ENCODE peak calls at places on chromosomes 4 and X, in five cellular contexts. U is NB4, B is astrocyte of the spinal cord, Q is testis, F is tibial nerve. N is an unnamed sample.

GRCh38 chr4:181896609-181897008 is 346.6 kb upstream of the TENM3 start:
- DNase-seq in Q (no peak), B (no peak), U (no peak), F (no peak), N (no peak)

GRCh38 chr4:86685401-86685800 is 91.3 kb downstream of the PTPN13 start:
- DNase-seq in Q (no peak), B (no peak), F (no peak), U (no peak), N (peak)

GRCh38 chr4:175427751-175428150 is 384.3 kb downstream of the GPM6A start:
- DNase-seq in F (no peak), Q (peak), U (no peak), B (no peak), N (no peak)

GRCh38 chr4:163587867-163588266 is 93.4 kb downstream of the TMA16 start:
- DNase-seq in U (peak), Q (no peak), F (no peak), B (peak), N (peak)

GRCh38 chr4:150072906-150073714 is 5.1 kb upstream of the DCLK2 start:
- DNase-seq in F (no peak), B (peak), Q (no peak), U (no peak), N (peak)

GRCh38 chr4:80462537-80463207 is 127.1 kb downstream of the CFAP299 start:
- DNase-seq in U (peak), F (no peak), B (no peak), Q (no peak), N (no peak)

GRCh38 chrX:22577181-22577580 is 304.5 kb downstream of the CBLL2 start:
- DNase-seq in B (peak), U (no peak), F (no peak), Q (no peak), N (peak)

GRCh38 chr4:1777822-1778641 is 15.1 kb upstream of the FGFR3 start:
- DNase-seq in U (peak), Q (no peak), F (no peak), B (peak), N (peak)

GRCh38 chr4:140426610-140427103 is 791 bp downstream of the CLGN start:
- DNase-seq in F (no peak), B (peak), Q (peak), U (peak), N (no peak)

GRCh38 chr4:37685211-37685725 is 908 bp downstream of the RELL1 start:
- DNase-seq in U (peak), Q (peak), B (peak), F (no peak), N (peak)

GRCh38 chr4:121951570-121952110 is at the start of gene TRPC3:
- DNase-seq in B (peak), F (no peak), U (peak), Q (peak), N (peak)

GRCh38 chrX:130719399-130719798 is 183.6 kb downstream of the ENOX2 start:
- DNase-seq in U (no peak), F (no peak), B (no peak), Q (no peak), N (no peak)

GRCh38 chr4:87185471-87185870 is 34.9 kb downstream of the KLHL8 start:
- DNase-seq in F (no peak), B (no peak), U (no peak), Q (no peak), N (no peak)

GRCh38 chrX:153494541-153495361 is at the start of gene BGN:
- DNase-seq in Q (peak), B (peak), U (no peak), F (no peak), N (no peak)

GRCh38 chr4:64799751-64800150 is 390.5 kb upstream of the TECRL start:
- DNase-seq in Q (no peak), B (no peak), F (no peak), U (no peak), N (no peak)

GRCh38 chr4:103099691-103100392 is at the start of gene BDH2:
- DNase-seq in Q (peak), B (peak), U (peak), F (no peak), N (peak)

GRCh38 chr4:176380352-176381157 is 60.8 kb downstream of the SPCS3 start:
- DNase-seq in F (no peak), Q (no peak), U (no peak), B (no peak), N (no peak)

GRCh38 chr4:146029939-146030710 is 91.5 kb upstream of the ZNF827 start:
- DNase-seq in B (no peak), F (no peak), U (no peak), Q (no peak), N (no peak)

GRCh38 chrX:118508690-118509089 is 13.1 kb downstream of the DOCK11 start:
- DNase-seq in Q (no peak), U (no peak), B (no peak), F (no peak), N (no peak)

GRCh38 chr4:70969076-70969475 is 24.4 kb upstream of the DCK start:
- DNase-seq in U (no peak), Q (no peak), F (no peak), B (peak), N (peak)

GRCh38 chrX:9825129-9825865 is 39.1 kb downstream of the SHROOM2 start:
- DNase-seq in U (no peak), F (no peak), Q (no peak), B (no peak), N (no peak)

GRCh38 chr4:152992027-152992426 is 55.9 kb downstream of the FHDC1 start:
- DNase-seq in F (no peak), U (no peak), B (no peak), Q (no peak), N (peak)

GRCh38 chr4:153040677-153041076 is 104.6 kb downstream of the FHDC1 start:
- DNase-seq in U (no peak), Q (no peak), B (no peak), F (no peak), N (no peak)

GRCh38 chrX:40526412-40526811 is 54.4 kb upstream of the ATP6AP2 start:
- DNase-seq in B (no peak), U (no peak), Q (no peak), F (no peak), N (no peak)

GRCh38 chrX:40527543-40527942 is 53.2 kb upstream of the ATP6AP2 start:
- DNase-seq in Q (no peak), U (no peak), F (no peak), B (no peak), N (no peak)

GRCh38 chrX:40531056-40531826 is 49.5 kb upstream of the ATP6AP2 start:
- DNase-seq in U (no peak), B (no peak), Q (no peak), F (no peak), N (peak)

DNA sequence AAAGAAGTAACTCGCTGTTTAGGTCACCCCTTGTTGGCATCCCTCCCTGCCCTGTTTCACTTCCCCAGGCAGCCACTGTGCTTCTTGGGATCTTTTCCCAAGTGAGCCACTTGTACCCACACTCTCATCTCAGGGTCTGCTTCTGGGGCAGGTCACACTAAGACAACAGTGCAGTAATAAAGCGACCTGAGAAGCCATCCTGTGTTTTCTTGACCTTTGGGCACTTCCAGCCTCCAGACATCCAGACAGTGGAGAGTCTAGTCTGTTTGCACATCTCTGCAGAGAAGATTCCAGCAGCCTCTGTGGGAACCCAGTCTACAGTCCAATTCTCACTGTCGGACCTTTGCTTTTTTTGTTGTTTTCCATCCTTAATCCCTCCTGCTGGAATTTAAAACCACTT is 50.3 kb upstream of the ATP6AP2 start:
- DNase-seq in Q (no peak), U (no peak), B (no peak), F (no peak), N (no peak)
- H3K4me3 ChIP-seq in Q (no peak), U (no peak), B (no peak), F (no peak), N (no peak)

DNA sequence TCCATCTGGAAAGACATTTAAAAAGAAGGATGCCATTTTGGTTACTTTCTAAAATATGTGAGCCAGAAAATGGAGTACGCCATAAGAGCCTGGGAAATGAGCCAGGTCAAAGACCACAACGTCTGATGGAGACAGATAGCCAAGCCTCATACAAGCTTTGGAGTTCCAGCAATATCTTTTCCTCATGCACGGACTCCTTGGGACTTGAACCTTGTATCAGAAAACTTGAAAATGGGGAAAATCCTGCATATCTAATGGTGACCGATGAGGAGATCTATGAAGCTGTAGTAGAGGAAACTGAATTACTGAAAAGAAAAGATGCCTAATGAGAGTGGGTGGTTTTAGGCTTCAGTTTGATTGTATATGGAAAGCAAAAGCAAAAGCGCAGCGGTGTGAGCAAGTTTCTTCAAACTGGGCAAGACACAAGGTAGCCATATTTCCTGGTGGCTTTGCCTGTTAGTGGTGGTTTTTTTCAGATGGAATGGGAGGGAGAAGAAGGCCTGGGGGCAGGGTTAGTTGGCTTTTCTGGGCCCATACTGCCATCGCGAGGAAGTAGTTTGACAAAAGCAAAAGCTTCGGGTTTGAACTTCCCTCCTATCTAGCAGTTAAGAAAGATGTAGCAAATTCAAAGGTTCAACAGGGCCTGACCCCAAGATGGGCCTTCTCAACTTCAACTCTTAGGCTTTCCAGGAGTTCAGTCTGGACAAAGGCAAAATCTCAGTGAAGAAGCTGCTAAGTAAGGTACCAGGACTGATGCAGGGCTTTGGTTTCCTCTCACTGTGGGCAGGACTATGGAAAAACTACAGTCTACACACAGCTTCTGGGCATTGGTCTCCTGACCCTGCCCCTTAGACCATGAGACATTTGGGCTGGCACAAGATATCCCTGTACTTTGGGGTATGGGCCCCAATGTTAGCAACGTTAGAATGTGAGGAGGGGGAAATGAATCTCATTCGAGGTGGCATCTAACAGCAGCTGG is 210.0 kb upstream of the STK26 start:
- DNase-seq in F (no peak), B (peak), Q (no peak), U (no peak), N (no peak)
- TF ChIP-seq CTCF in F (no peak), B (peak), Q (no peak), U (no peak), N (no peak)

DNA sequence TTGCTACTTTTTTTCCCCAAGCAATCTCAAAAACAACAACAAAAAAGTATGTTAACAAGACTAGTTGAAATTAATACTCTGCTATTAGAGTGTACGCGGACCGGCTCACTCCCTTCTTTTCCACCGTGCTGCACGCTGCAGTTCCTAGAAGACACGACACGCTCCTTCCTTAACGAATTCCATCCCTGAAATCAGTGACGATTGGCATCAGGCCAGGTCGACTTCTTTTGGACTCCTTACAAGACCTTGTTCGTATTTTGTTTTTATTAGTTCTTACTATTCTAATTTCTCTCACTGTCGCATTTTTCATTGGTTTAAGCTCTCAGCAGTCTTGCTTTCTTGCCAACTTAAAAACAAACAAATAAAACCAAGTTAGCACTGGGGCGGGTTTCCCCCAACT is 175.8 kb upstream of the PITX2 start:
- DNase-seq in B (no peak), Q (peak), U (no peak), F (no peak), N (no peak)
- H3K4me3 ChIP-seq in B (no peak), Q (no peak), U (no peak), F (no peak), N (no peak)

GRCh38 chrX:110466790-110467189 is 108.1 kb downstream of the RTL9 start:
- DNase-seq in Q (no peak), B (no peak), U (no peak), F (no peak), N (no peak)

DNA sequence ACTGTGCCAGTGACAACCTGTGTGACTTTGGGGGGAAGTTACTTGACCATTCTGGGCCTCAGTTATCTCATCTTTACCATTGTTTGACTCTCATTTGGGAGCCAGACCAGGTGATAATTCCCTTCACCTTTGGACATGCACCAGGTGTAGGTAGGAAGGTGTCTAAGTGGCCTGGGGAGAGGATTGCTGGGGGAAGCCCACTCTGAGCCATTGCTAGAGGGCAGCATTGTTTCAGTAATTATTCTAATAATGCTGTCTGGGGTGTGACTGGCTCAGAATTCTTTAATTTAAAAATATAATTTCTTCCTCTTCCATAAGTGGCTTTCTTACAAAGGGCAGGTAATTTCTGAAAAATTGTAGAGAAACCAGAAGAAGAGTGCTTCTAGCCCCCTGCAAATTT is 104.3 kb downstream of the RTL9 start:
- DNase-seq in Q (no peak), F (no peak), B (no peak), U (no peak), N (no peak)
- TF ChIP-seq CTCF in Q (no peak), F (no peak), B (peak), U (no peak), N (no peak)

GRCh38 chr4:39446483-39446841 is 12.3 kb downstream of the RPL9 start:
- DNase-seq in F (no peak), U (no peak), Q (no peak), B (no peak), N (no peak)
- H3K4me3 ChIP-seq in F (no peak), U (no peak), Q (peak), B (peak), N (no peak)

GRCh38 chr4:156576946-156577345 is 394.7 kb downstream of the PDGFC start:
- DNase-seq in B (no peak), F (no peak), U (no peak), Q (no peak), N (no peak)

GRCh38 chr4:156578005-156578404 is 393.6 kb downstream of the PDGFC start:
- DNase-seq in B (no peak), U (no peak), F (no peak), Q (no peak), N (no peak)

GRCh38 chr4:156578713-156579112 is 392.9 kb downstream of the PDGFC start:
- DNase-seq in F (no peak), B (no peak), U (no peak), Q (no peak), N (no peak)

GRCh38 chr4:156571146-156571545 is 400.5 kb downstream of the PDGFC start:
- DNase-seq in U (no peak), Q (no peak), F (no peak), B (no peak), N (no peak)

GRCh38 chr4:156575430-156576073 is 396.0 kb downstream of the PDGFC start:
- DNase-seq in B (peak), U (peak), F (no peak), Q (no peak), N (peak)
- TF ChIP-seq CTCF in B (peak), U (peak), F (no peak), Q (no peak), N (peak)

GRCh38 chr4:119024102-119024501 is 111.5 kb upstream of the MYOZ2 start:
- DNase-seq in B (no peak), U (no peak), Q (no peak), F (no peak), N (no peak)

GRCh38 chr4:119025916-119026661 is 109.5 kb upstream of the MYOZ2 start:
- DNase-seq in Q (no peak), B (peak), F (no peak), U (peak), N (peak)

GRCh38 chr4:119026662-119027444 is 108.8 kb upstream of the MYOZ2 start:
- DNase-seq in Q (no peak), B (no peak), F (no peak), U (peak), N (no peak)

GRCh38 chr4:119027815-119028214 is 107.8 kb upstream of the MYOZ2 start:
- DNase-seq in B (no peak), U (no peak), Q (no peak), F (no peak), N (no peak)

GRCh38 chr4:119025440-119025839 is 110.2 kb upstream of the MYOZ2 start:
- DNase-seq in U (peak), F (peak), B (peak), Q (no peak), N (peak)
- H3K4me3 ChIP-seq in U (peak), F (no peak), B (no peak), Q (no peak), N (peak)

GRCh38 chr4:77167173-77167572 is 10.2 kb downstream of the CCNG2 start:
- DNase-seq in B (no peak), U (no peak), Q (no peak), F (no peak), N (no peak)
- TF ChIP-seq CTCF in B (no peak), U (no peak), Q (no peak), F (no peak), N (no peak)

N was measured in epithelial cell of esophagus.